ENCODE peak calls at places on chromosomes 16 and 17, in ten cellular contexts. M is T-helper 1 cell; K is NCI-H226; D is NCI-H1105 treated with DMSO at 0.1 percent for 48 hours; Q is COR-L47; C is nucleus accumbens; I is dorsolateral prefrontal cortex; W is AG10803; A is GM23338; H is stimulated activated naive B cell treated with anti-CD40 and anti-IgM and Interleukin-4, amounts not matched to agents 10 μg/mL and 1 μg/mL and 100 μg/mL, for 72 hours. B is an unnamed sample.

GRCh38 chr16:70437582-70438324 is 1.1 kb downstream of the ST3GAL2 start:
- DNase-seq in M (no peak), K (no peak), D (no peak), Q (no peak), C (no peak), I (no peak), W (peak; percentile 61), A (peak; percentile 51), H (no peak), B (no peak)

GRCh38 chr17:73588291-73589095 is 55.8 kb downstream of the SDK2 start:
- DNase-seq in M (no peak), K (no peak), D (no peak), Q (no peak), C (no peak), I (no peak), W (no peak), A (no peak), H (no peak), B (no peak)

GRCh38 chr17:49337900-49338299 is 24.1 kb downstream of the ZNF652 start:
- DNase-seq in M (no peak), K (peak; percentile 36), D (no peak), Q (no peak), C (no peak), I (no peak), W (no peak), A (no peak), H (no peak), B (no peak)

GRCh38 chr17:51185763-51186332 is 19.6 kb downstream of the NME2 start:
- DNase-seq in M (no peak), K (no peak), D (no peak), Q (no peak), C (no peak), I (no peak), W (no peak), A (no peak), H (no peak), B (no peak)

GRCh38 chr16:3846595-3847091 is 33.9 kb downstream of the CREBBP start:
- DNase-seq in M (no peak), K (no peak), D (no peak), Q (no peak), C (no peak), I (no peak), W (no peak), A (no peak), H (no peak), B (no peak)

GRCh38 chr17:12922120-12922519 is 95.7 kb downstream of the ELAC2 start:
- DNase-seq in M (no peak), K (no peak), D (no peak), Q (no peak), C (no peak), I (no peak), W (no peak), A (no peak), H (no peak), B (no peak)

GRCh38 chr16:68368602-68368944 is 57.8 kb downstream of the PRMT7 start:
- DNase-seq in M (no peak), K (no peak), D (no peak), Q (no peak), C (no peak), I (no peak), W (no peak), A (peak; percentile 32), H (no peak), B (no peak)

GRCh38 chr16:76963614-76964315 is 227.2 kb upstream of the MON1B start:
- DNase-seq in M (no peak), K (no peak), D (no peak), Q (no peak), C (no peak), I (no peak), W (no peak), A (no peak), H (no peak), B (no peak)

GRCh38 chr17:28371245-28372202 is at the start of gene SARM1:
- DNase-seq in M (peak; percentile 90), K (peak; percentile 94), D (peak; percentile 94), Q (peak; percentile 95), C (no peak), I (peak; percentile 83), W (peak; percentile 69), A (peak; percentile 99), H (peak; percentile 84), B (peak; percentile 49)

GRCh38 chr17:74573169-74573568 is 5.9 kb upstream of the CD300H start:
- DNase-seq in M (no peak), K (no peak), D (no peak), Q (no peak), C (no peak), I (no peak), W (no peak), A (peak; percentile 33), H (no peak), B (no peak)

GRCh38 chr16:56860226-56861020 is 4.6 kb upstream of the SLC12A3 start:
- DNase-seq in M (peak; percentile 88), K (no peak), D (no peak), Q (no peak), C (no peak), I (no peak), W (no peak), A (no peak), H (peak; percentile 26), B (no peak)

GRCh38 chr17:10646393-10646990 is 10.6 kb downstream of the MYH3 start:
- DNase-seq in M (peak; percentile 56), K (no peak), D (peak; percentile 57), Q (peak; percentile 37), C (no peak), I (peak; percentile 64), W (peak; percentile 66), A (peak; percentile 85), H (peak; percentile 39), B (peak; percentile 0)

GRCh38 chr17:1908699-1909309 is 79.0 kb downstream of the RPA1 start:
- DNase-seq in M (peak; percentile 30), K (peak; percentile 52), D (peak; percentile 48), Q (peak; percentile 44), C (no peak), I (no peak), W (peak; percentile 75), A (peak; percentile 87), H (no peak), B (peak; percentile 38)

GRCh38 chr16:65524997-65525396 is 403.1 kb upstream of the CDH11 start:
- DNase-seq in M (no peak), K (no peak), D (no peak), Q (no peak), C (no peak), I (no peak), W (peak; percentile 47), A (no peak), H (no peak), B (no peak)

GRCh38 chr17:79829004-79829403 is 10.2 kb downstream of the CBX4 start:
- DNase-seq in M (no peak), K (no peak), D (no peak), Q (no peak), C (no peak), I (no peak), W (no peak), A (no peak), H (no peak), B (no peak)

GRCh38 chr16:80176114-80176513 is 364.7 kb upstream of the DYNLRB2 start:
- DNase-seq in M (no peak), K (no peak), D (no peak), Q (no peak), C (no peak), I (no peak), W (peak; percentile 51), A (no peak), H (no peak), B (no peak)

GRCh38 chr17:39665642-39666221 is 583 bp downstream of the TCAP start:
- DNase-seq in M (no peak), K (no peak), D (peak; percentile 6), Q (peak; percentile 74), C (no peak), I (no peak), W (no peak), A (no peak), H (no peak), B (no peak)

GRCh38 chr17:81734405-81735055 is 22.4 kb downstream of the SLC25A10 start:
- DNase-seq in M (no peak), K (no peak), D (no peak), Q (no peak), C (no peak), I (no peak), W (no peak), A (no peak), H (no peak), B (no peak)

GRCh38 chr17:28552201-28552999 is at the start of gene UNC119:
- DNase-seq in M (peak; percentile 79), K (peak; percentile 55), D (peak; percentile 61), Q (peak; percentile 55), C (no peak), I (peak; percentile 65), W (peak; percentile 61), A (peak; percentile 91), H (peak; percentile 67), B (no peak)

GRCh38 chr16:51290410-51290809 is 139.3 kb upstream of the SALL1 start:
- DNase-seq in M (no peak), K (no peak), D (no peak), Q (no peak), C (no peak), I (no peak), W (no peak), A (peak; percentile 66), H (no peak), B (no peak)

GRCh38 chr17:63700528-63701441 is 860 bp upstream of the LIMD2 start:
- DNase-seq in M (peak; percentile 64), K (no peak), D (peak; percentile 43), Q (peak; percentile 23), C (no peak), I (peak; percentile 76), W (peak; percentile 54), A (peak; percentile 75), H (peak; percentile 54), B (no peak)

GRCh38 chr16:89730610-89731234 is 9.4 kb downstream of the ZNF276 start:
- DNase-seq in M (no peak), K (no peak), D (no peak), Q (no peak), C (no peak), I (no peak), W (no peak), A (no peak), H (no peak), B (no peak)

GRCh38 chr17:28953444-28954118 is 2.3 kb upstream of the PHF12 start:
- DNase-seq in M (peak; percentile 41), K (no peak), D (peak; percentile 40), Q (peak; percentile 35), C (no peak), I (no peak), W (peak; percentile 25), A (peak; percentile 97), H (peak; percentile 40), B (no peak)

GRCh38 chr17:4533522-4534502 is 21.4 kb downstream of the MYBBP1A start:
- DNase-seq in M (no peak), K (no peak), D (peak; percentile 14), Q (no peak), C (no peak), I (peak; percentile 98), W (no peak), A (no peak), H (no peak), B (no peak)

GRCh38 chr16:27389272-27389961 is 12.6 kb upstream of the IL21R start:
- DNase-seq in M (no peak), K (no peak), D (no peak), Q (no peak), C (no peak), I (no peak), W (no peak), A (no peak), H (no peak), B (no peak)

GRCh38 chr17:42276609-42277341 is 584 bp upstream of the STAT5B start:
- DNase-seq in M (no peak), K (peak; percentile 79), D (no peak), Q (peak; percentile 57), C (no peak), I (no peak), W (peak; percentile 73), A (peak; percentile 66), H (no peak), B (no peak)

GRCh38 chr17:7912927-7913524 is 3.1 kb downstream of the RNF227 start:
- DNase-seq in M (peak; percentile 82), K (peak; percentile 60), D (peak; percentile 85), Q (peak; percentile 21), C (no peak), I (no peak), W (peak; percentile 82), A (peak; percentile 84), H (no peak), B (no peak)

B was measured in NCI-H187 treated with DMSO at 0.1 percent for 48 hours.